ENCODE peak calls at places on chromosomes 16 and 17, in seven cellular contexts. S, Y, H, X, P, D and A are unnamed samples.

GRCh38 chr17:54544239-54544638 is 356.4 kb upstream of the TOM1L1 start:
- DNase-seq in X (no peak), Y (no peak), P (no peak), S (no peak), D (no peak), H (no peak), A (peak; percentile 20)

GRCh38 chr17:38560503-38561318 is 45.0 kb downstream of the SRCIN1 start:
- DNase-seq in S (peak; percentile 54), P (peak; percentile 27), H (peak; percentile 32), Y (peak; percentile 52), D (peak; percentile 14), X (no peak), A (no peak)

GRCh38 chr17:76742958-76743357 is 5.0 kb downstream of the MFSD11 start:
- DNase-seq in Y (no peak), S (peak; percentile 33), D (no peak), X (peak; percentile 37), P (no peak), H (no peak), A (no peak)

GRCh38 chr16:78444-79145 is 570 bp downstream of the MPG start:
- DNase-seq in H (peak; percentile 49), S (peak; percentile 85), Y (peak; percentile 59), X (peak; percentile 32), D (no peak), P (peak; percentile 51), A (no peak)

GRCh38 chr16:85690469-85691064 is 1.8 kb upstream of the GINS2 start:
- DNase-seq in S (no peak), Y (no peak), X (no peak), H (no peak), P (no peak), D (no peak), A (peak; percentile 35)

GRCh38 chr16:72008424-72009216 is at the start of gene DHODH:
- DNase-seq in S (peak; percentile 99), H (peak; percentile 99), Y (peak; percentile 96), X (peak; percentile 94), P (peak; percentile 94), D (peak; percentile 97), A (peak; percentile 99)

GRCh38 chr16:5045499-5046115 is 11.9 kb upstream of the NAGPA start:
- DNase-seq in S (no peak), X (no peak), P (no peak), Y (no peak), H (no peak), D (no peak), A (no peak)

GRCh38 chr16:48101069-48101674 is 54.6 kb downstream of the ABCC12 start:
- DNase-seq in Y (no peak), X (no peak), D (peak; percentile 86), S (no peak), P (peak; percentile 21), H (no peak), A (no peak)

GRCh38 chr16:71440669-71441347 is 1.0 kb downstream of the TLE7 start:
- DNase-seq in Y (no peak), P (no peak), D (no peak), S (no peak), H (no peak), X (peak; percentile 12), A (no peak)

GRCh38 chr16:63617990-63618763 is 1503.7 kb downstream of the CDH11 start:
- DNase-seq in D (peak; percentile 15), P (no peak), S (no peak), X (no peak), Y (peak; percentile 11), H (no peak), A (peak; percentile 9)

GRCh38 chr16:49457196-49457595 is 83.6 kb downstream of the C16orf78 start:
- DNase-seq in S (no peak), D (no peak), X (no peak), H (no peak), Y (no peak), P (no peak), A (no peak)

GRCh38 chr16:29742683-29743275 is 3.0 kb downstream of the C16orf54 start:
- DNase-seq in D (no peak), S (no peak), X (no peak), P (no peak), Y (no peak), H (no peak), A (no peak)

GRCh38 chr17:40726919-40727318 is 23.4 kb upstream of the KRT24 start:
- DNase-seq in Y (peak; percentile 21), H (no peak), X (peak; percentile 40), D (no peak), P (no peak), S (peak; percentile 21), A (no peak)

GRCh38 chr16:19284207-19284606 is 1.3 kb upstream of the CLEC19A start:
- DNase-seq in P (no peak), S (peak; percentile 43), X (peak; percentile 93), H (no peak), D (peak; percentile 88), Y (no peak), A (peak; percentile 37)

GRCh38 chr17:6753006-6753445 is 2.8 kb upstream of the XAF1 start:
- DNase-seq in D (peak; percentile 66), P (peak; percentile 93), S (peak; percentile 88), X (peak; percentile 44), H (peak; percentile 87), Y (peak; percentile 69), A (peak; percentile 45)

GRCh38 chr17:17514993-17515920 is 19.1 kb upstream of the RASD1 start:
- DNase-seq in P (peak; percentile 94), S (no peak), X (no peak), D (no peak), H (no peak), Y (peak; percentile 38), A (no peak)

GRCh38 chr17:8063761-8064589 is 23.5 kb downstream of the ALOX12B start:
- DNase-seq in Y (no peak), S (no peak), H (no peak), P (no peak), D (no peak), X (no peak), A (no peak)

GRCh38 chr16:82750078-82750477 is 123.3 kb downstream of the CDH13 start:
- DNase-seq in H (peak; percentile 69), X (no peak), D (no peak), P (no peak), S (no peak), Y (no peak), A (no peak)

GRCh38 chr16:22340945-22341344 is 33.5 kb downstream of the CDR2 start:
- DNase-seq in S (no peak), P (no peak), X (no peak), H (no peak), Y (no peak), D (no peak), A (no peak)

GRCh38 chr16:871562-872330 is 71.2 kb upstream of the GNG13 start:
- DNase-seq in X (no peak), P (no peak), Y (no peak), H (no peak), D (no peak), S (no peak), A (no peak)

GRCh38 chr17:7560172-7561027 is 1.3 kb upstream of the SENP3 start:
- DNase-seq in Y (peak; percentile 50), H (peak; percentile 56), P (peak; percentile 36), S (peak; percentile 85), D (peak; percentile 70), X (peak; percentile 56), A (peak; percentile 83)

GRCh38 chr17:7133424-7133823 is 18.8 kb upstream of the ASGR2 start:
- DNase-seq in P (no peak), X (no peak), H (peak; percentile 27), S (peak; percentile 24), Y (no peak), D (no peak), A (peak; percentile 91)

GRCh38 chr17:40056379-40057005 is 2.3 kb upstream of the MED24 start:
- DNase-seq in X (no peak), H (no peak), P (no peak), Y (no peak), S (no peak), D (no peak), A (no peak)

GRCh38 chr16:59324462-59324861 is 590.3 kb upstream of the GOT2 start:
- DNase-seq in S (no peak), Y (no peak), X (peak; percentile 23), P (peak; percentile 40), D (no peak), H (peak; percentile 18), A (no peak)

GRCh38 chr17:36611345-36612072 is 10.1 kb downstream of the MRM1 start:
- DNase-seq in X (no peak), D (peak; percentile 91), S (peak; percentile 95), Y (peak; percentile 71), P (peak; percentile 82), H (no peak), A (no peak)

GRCh38 chr17:74970395-74970794 is 2.2 kb downstream of the HID1 start:
- DNase-seq in S (no peak), H (peak; percentile 24), X (no peak), P (no peak), D (no peak), Y (no peak), A (no peak)

GRCh38 chr17:74971842-74972106 is 785 bp downstream of the HID1 start:
- DNase-seq in X (no peak), H (no peak), S (no peak), D (no peak), Y (no peak), P (no peak), A (no peak)

GRCh38 chr17:74971069-74971841 is 1.3 kb downstream of the HID1 start:
- DNase-seq in Y (no peak), S (no peak), H (no peak), D (no peak), P (no peak), X (no peak), A (no peak)

GRCh38 chr17:74972107-74972972 is at the start of gene HID1:
- DNase-seq in Y (no peak), D (no peak), X (peak; percentile 88), S (peak; percentile 43), P (no peak), H (peak; percentile 39), A (peak; percentile 71)

GRCh38 chr17:74972973-74973328 is 392 bp upstream of the HID1 start:
- DNase-seq in H (no peak), P (no peak), S (no peak), X (no peak), Y (no peak), D (no peak), A (no peak)
- TF ChIP-seq EZH2 in H (peak; percentile 59), P (peak; percentile 78), S (no peak), X (no peak), Y (peak; percentile 80), D (no peak), A (no peak)

GRCh38 chr17:4214142-4214541 is 49.6 kb downstream of the ANKFY1 start:
- DNase-seq in P (no peak), Y (no peak), H (no peak), X (no peak), D (no peak), S (no peak), A (no peak)
- H3K36me3 ChIP-seq in P (peaks cover 3% of the 10 kb centered on the region), Y (peaks cover 5% of the 10 kb centered on the region), H (peaks cover 2% of the 10 kb centered on the region), X (no peaks in the 10 kb centered on the region), D (peaks cover 11% of the 10 kb centered on the region), S (peaks cover 6% of the 10 kb centered on the region), A (peaks cover 6% of the 10 kb centered on the region)

DNA sequence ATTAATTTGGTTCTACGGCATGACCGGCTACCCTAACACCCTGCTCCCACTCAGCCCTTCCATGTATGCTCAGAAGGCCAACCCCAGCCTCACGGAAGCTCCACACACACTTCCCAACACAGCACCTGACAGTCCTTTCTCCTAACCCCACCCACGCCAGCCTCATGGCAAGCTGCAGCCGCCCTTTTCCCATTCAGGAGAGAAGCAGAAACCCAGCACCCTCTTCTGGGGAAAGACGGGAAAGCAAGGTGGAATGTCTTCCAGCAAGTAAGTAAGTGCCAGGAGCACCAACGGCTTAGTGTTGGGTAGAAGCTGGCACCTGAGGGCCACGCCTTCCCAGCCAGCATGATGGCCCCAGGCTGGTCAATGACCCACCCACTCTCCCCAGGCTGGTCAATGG is 32.1 kb downstream of the ABR start:
- DNase-seq in S (peak; percentile 58), H (peak; percentile 80), P (peak; percentile 49), X (peak; percentile 80), Y (peak; percentile 60), D (peak; percentile 74), A (peak; percentile 82)
- TF ChIP-seq EZH2 in S (no peak), H (no peak), P (no peak), X (no peak), Y (no peak), D (no peak), A (no peak)

GRCh38 chr16:12737563-12737962 is 66.1 kb downstream of the CPPED1 start:
- DNase-seq in H (no peak), X (no peak), D (no peak), Y (no peak), S (no peak), P (no peak), A (no peak)
- H3K36me3 ChIP-seq in H (no peaks in the 10 kb centered on the region), X (no peaks in the 10 kb centered on the region), D (no peaks in the 10 kb centered on the region), Y (no peaks in the 10 kb centered on the region), S (peaks cover 6% of the 10 kb centered on the region), P (peaks cover 2% of the 10 kb centered on the region), A (no peaks in the 10 kb centered on the region)